ENCODE peak calls at places on chromosomes 13 and 19, in five cellular contexts. D, B, P, W and X are unnamed samples.

GRCh38 chr13:66996503-66996902 is 233.6 kb downstream of the PCDH9 start:
- DNase-seq in D (no peak), B (no peak), P (no peak), W (no peak), X (no peak)

GRCh38 chr19:34577531-34578101 is 96.1 kb downstream of the WTIP start:
- DNase-seq in D (no peak), B (peak; percentile 22), P (no peak), W (no peak), X (no peak)

GRCh38 chr13:25446261-25446660 is 74.5 kb downstream of the ATP8A2 start:
- DNase-seq in D (no peak), B (no peak), P (no peak), W (no peak), X (no peak)

GRCh38 chr19:18319591-18320135 is 3.2 kb downstream of the LSM4 start:
- DNase-seq in D (no peak), B (no peak), P (no peak), W (no peak), X (no peak)

GRCh38 chr19:55212447-55212846 is 3.1 kb upstream of the PTPRH start:
- DNase-seq in D (no peak), B (no peak), P (peak; percentile 48), W (peak; percentile 52), X (no peak)

GRCh38 chr19:48859711-48860572 is 8.5 kb downstream of the PLEKHA4 start:
- DNase-seq in D (no peak), B (peak; percentile 78), P (no peak), W (peak; percentile 41), X (no peak)

GRCh38 chr13:58704953-58705352 is 1073.4 kb downstream of the PCDH17 start:
- DNase-seq in D (no peak), B (no peak), P (no peak), W (no peak), X (no peak)

GRCh38 chr19:35352177-35352447 is 4.4 kb downstream of the FFAR1 start:
- DNase-seq in D (no peak), B (no peak), P (no peak), W (no peak), X (peak; percentile 9)

GRCh38 chr19:35925501-35925900 is 10.7 kb upstream of the LRFN3 start:
- DNase-seq in D (no peak), B (no peak), P (no peak), W (no peak), X (no peak)

GRCh38 chr13:109576331-109576813 is 210.0 kb downstream of the IRS2 start:
- DNase-seq in D (no peak), B (no peak), P (no peak), W (no peak), X (no peak)

GRCh38 chr19:57437931-57438330 is 2.8 kb downstream of the ZNF749 start:
- DNase-seq in D (no peak), B (no peak), P (no peak), W (no peak), X (no peak)

GRCh38 chr19:16381756-16382401 is 57.3 kb downstream of the KLF2 start:
- DNase-seq in D (peak; percentile 90), B (no peak), P (no peak), W (no peak), X (no peak)

GRCh38 chr13:30074955-30075614 is 224.7 kb upstream of the UBL3 start:
- DNase-seq in D (no peak), B (no peak), P (no peak), W (no peak), X (no peak)

GRCh38 chr13:97749174-97749573 is 204.3 kb upstream of the IPO5 start:
- DNase-seq in D (no peak), B (no peak), P (peak; percentile 1), W (no peak), X (no peak)

GRCh38 chr13:51950722-51951121 is 60.5 kb downstream of the ATP7B start:
- DNase-seq in D (no peak), B (no peak), P (no peak), W (no peak), X (no peak)

GRCh38 chr19:39469036-39469435 is 11.6 kb upstream of the TIMM50 start:
- DNase-seq in D (no peak), B (no peak), P (no peak), W (no peak), X (no peak)

GRCh38 chr13:51681037-51681678 is 96.9 kb downstream of the WDFY2 start:
- DNase-seq in D (no peak), B (no peak), P (no peak), W (no peak), X (no peak)

GRCh38 chr13:110307697-110308376 is 753 bp downstream of the COL4A2 start:
- DNase-seq in D (no peak), B (no peak), P (no peak), W (no peak), X (no peak)

GRCh38 chr13:44660050-44660449 is 83.9 kb upstream of the TSC22D1 start:
- DNase-seq in D (no peak), B (no peak), P (no peak), W (no peak), X (no peak)

GRCh38 chr13:80214521-80214941 is 126.4 kb downstream of the SPRY2 start:
- DNase-seq in D (no peak), B (no peak), P (no peak), W (peak; percentile 73), X (no peak)

GRCh38 chr13:107476068-107476467 is 739.3 kb downstream of the LIG4 start:
- DNase-seq in D (no peak), B (no peak), P (no peak), W (no peak), X (no peak)

GRCh38 chr19:55766466-55766865 is 2.5 kb upstream of the RFPL4AL1 start:
- DNase-seq in D (no peak), B (no peak), P (no peak), W (no peak), X (no peak)

GRCh38 chr13:110615005-110615321 is 382 bp upstream of the NAXD start:
- DNase-seq in D (no peak), B (no peak), P (no peak), W (no peak), X (no peak)

GRCh38 chr13:48489003-48489402 is 43.9 kb downstream of the RCBTB2 start:
- DNase-seq in D (no peak), B (no peak), P (no peak), W (no peak), X (no peak)

GRCh38 chr13:33015791-33016323 is 366 bp upstream of the KL start:
- DNase-seq in D (no peak), B (no peak), P (peak; percentile 14), W (no peak), X (no peak)

GRCh38 chr19:887072-887471 is 5.9 kb downstream of the MED16 start:
- DNase-seq in D (no peak), B (no peak), P (no peak), W (peak; percentile 89), X (no peak)

GRCh38 chr13:44848956-44849748 is 140.1 kb downstream of the NUFIP1 start:
- DNase-seq in D (no peak), B (no peak), P (no peak), W (no peak), X (no peak)

GRCh38 chr19:15365264-15365663 is 14.3 kb downstream of the AKAP8 start:
- DNase-seq in D (no peak), B (no peak), P (no peak), W (no peak), X (no peak)

GRCh38 chr13:113665582-113666323 is 1.3 kb upstream of the GRK1 start:
- DNase-seq in D (no peak), B (no peak), P (no peak), W (peak; percentile 3), X (no peak)

GRCh38 chr19:33291623-33292534 is 10.5 kb downstream of the CEBPA start:
- DNase-seq in D (no peak), B (peak; percentile 71), P (no peak), W (no peak), X (no peak)

GRCh38 chr13:103067751-103068563 is 1.7 kb upstream of the SLC10A2 start:
- DNase-seq in D (no peak), B (no peak), P (no peak), W (no peak), X (no peak)

GRCh38 chr13:29483211-29483610 is 112.3 kb downstream of the SLC7A1 start:
- DNase-seq in D (no peak), B (peak; percentile 51), P (no peak), W (peak; percentile 77), X (no peak)

GRCh38 chr19:58046856-58047255 is 12.2 kb upstream of the ZNF135 start:
- DNase-seq in D (no peak), B (no peak), P (no peak), W (no peak), X (no peak)

GRCh38 chr13:90420683-90421082 is 926.8 kb upstream of the MIR17HG start:
- DNase-seq in D (no peak), B (no peak), P (no peak), W (no peak), X (no peak)

GRCh38 chr19:18109731-18110671 is 12.4 kb downstream of the MAST3 start:
- DNase-seq in D (no peak), B (peak; percentile 54), P (peak; percentile 40), W (peak; percentile 49), X (no peak)

GRCh38 chr13:101915755-101916107 is 463.3 kb downstream of the ITGBL1 start:
- DNase-seq in D (no peak), B (no peak), P (no peak), W (no peak), X (no peak)

GRCh38 chr19:5369962-5370367 is 29.4 kb upstream of the PTPRS start:
- DNase-seq in D (no peak), B (peak; percentile 43), P (peak; percentile 65), W (peak; percentile 78), X (peak; percentile 48)
- TF ChIP-seq CTCF in D (no peak), B (no peak), P (peak; percentile 53), W (peak; percentile 80), X (no peak)

GRCh38 chr13:112074139-112074710 is 7.3 kb downstream of the SOX1 start:
- DNase-seq in D (no peak), B (no peak), P (no peak), W (no peak), X (no peak)
- TF ChIP-seq CTCF in D (no peak), B (no peak), P (no peak), W (no peak), X (no peak)

GRCh38 chr19:30001794-30002193 is 59.8 kb downstream of the URI1 start:
- DNase-seq in D (no peak), B (no peak), P (no peak), W (no peak), X (no peak)
- TF ChIP-seq CTCF in D (no peak), B (no peak), P (no peak), W (peak; percentile 19), X (no peak)

DNA sequence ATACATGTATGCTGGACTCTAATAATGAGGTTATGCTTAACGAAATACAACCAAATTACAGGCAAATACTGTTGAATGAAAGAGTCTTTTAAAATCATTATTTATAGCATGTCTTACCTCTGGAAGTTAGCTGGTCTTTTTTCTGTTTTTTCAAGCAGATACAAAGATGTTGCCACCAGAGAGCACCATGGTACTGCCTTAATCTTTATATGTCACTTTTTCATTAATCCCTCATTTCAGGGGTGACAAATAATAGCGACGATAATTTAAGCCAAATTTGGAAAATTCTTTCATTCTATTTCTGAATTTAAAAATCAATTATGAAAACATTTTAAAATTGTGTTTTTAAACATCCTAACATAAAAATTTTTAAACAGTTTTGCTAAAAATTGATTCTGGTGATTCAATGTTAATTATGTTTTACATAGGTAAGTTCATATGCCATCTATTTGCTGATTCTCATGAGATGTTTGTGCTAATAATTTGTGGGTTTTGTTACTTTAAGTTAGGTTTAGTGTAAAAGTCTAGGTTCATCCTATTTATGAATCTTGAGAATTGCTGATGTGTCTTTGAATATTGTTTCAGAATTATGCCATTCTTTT is 379.3 kb upstream of the SGCG start:
- DNase-seq in D (no peak), B (no peak), P (no peak), W (no peak), X (no peak)
- TF ChIP-seq CTCF in D (peak; percentile 23), B (no peak), P (no peak), W (peak; percentile 7), X (no peak)